ENCODE peak calls at places on chromosome 10, in ten cellular contexts. H is stomach, P is lower lobe of right lung, A is tibial artery, Q is GM12878, V is gastrocnemius medialis, R is left ventricle myocardium inferior, X is tibial nerve, T is K562, L is right lobe of liver. B is an unnamed sample. For H3K9me3, the result is how much of the 10 kb centered on the place peaks cover.

GRCh38 chr10:97138174-97138573 is 47.6 kb downstream of the SLIT1 start:
- DNase-seq in H (no peak), P (no peak), A (peak), Q (no peak), V (no peak), R (no peak), X (no peak), T (peak), L (peak), B (no peak)

GRCh38 chr10:32888161-32888927 is 69.7 kb downstream of the ITGB1 start:
- DNase-seq in H (no peak), P (no peak), A (no peak), Q (no peak), V (no peak), R (no peak), X (no peak), T (no peak), L (no peak), B (no peak)

GRCh38 chr10:125152646-125153368 is 7.6 kb downstream of the CTBP2 start:
- DNase-seq in H (peak), P (peak), A (peak), Q (no peak), V (no peak), R (peak), X (no peak), T (no peak), L (no peak), B (no peak)

GRCh38 chr10:98289802-98290209 is 21.8 kb upstream of the LOXL4 start:
- DNase-seq in H (no peak), P (no peak), A (no peak), Q (no peak), V (no peak), R (no peak), X (no peak), T (no peak), L (no peak), B (no peak)

GRCh38 chr10:90872648-90873020 is 860 bp downstream of the RPP30 start:
- DNase-seq in H (no peak), P (no peak), A (no peak), Q (no peak), V (no peak), R (no peak), X (no peak), T (peak), L (no peak), B (no peak)

GRCh38 chr10:12350167-12350872 is 973 bp downstream of the CAMK1D start:
- DNase-seq in H (no peak), P (peak), A (peak), Q (no peak), V (no peak), R (peak), X (no peak), T (no peak), L (peak), B (no peak)

GRCh38 chr10:93926613-93927012 is 32.8 kb downstream of the SLC35G1 start:
- DNase-seq in H (no peak), P (no peak), A (no peak), Q (no peak), V (no peak), R (no peak), X (no peak), T (no peak), L (no peak), B (no peak)

GRCh38 chr10:89458289-89458688 is 43.9 kb downstream of the IFIT5 start:
- DNase-seq in H (no peak), P (no peak), A (no peak), Q (no peak), V (no peak), R (no peak), X (no peak), T (no peak), L (no peak), B (no peak)

GRCh38 chr10:87845624-87846377 is 17.5 kb downstream of the KLLN start:
- DNase-seq in H (no peak), P (no peak), A (no peak), Q (no peak), V (no peak), R (no peak), X (no peak), T (no peak), L (no peak), B (no peak)

GRCh38 chr10:6009159-6009558 is 31.8 kb upstream of the IL15RA start:
- DNase-seq in H (no peak), P (no peak), A (no peak), Q (no peak), V (no peak), R (no peak), X (no peak), T (no peak), L (no peak), B (no peak)

GRCh38 chr10:130179640-130180039 is 43.4 kb downstream of the GLRX3 start:
- DNase-seq in H (no peak), P (no peak), A (no peak), Q (no peak), V (no peak), R (no peak), X (no peak), T (peak), L (no peak), B (no peak)

GRCh38 chr10:122307669-122308486 is 36.8 kb downstream of the BTBD16 start:
- DNase-seq in H (no peak), P (no peak), A (peak), Q (peak), V (peak), R (peak), X (peak), T (peak), L (peak), B (peak)

GRCh38 chr10:80158598-80159127 is 26.1 kb downstream of the PLAC9 start:
- DNase-seq in H (peak), P (peak), A (peak), Q (no peak), V (peak), R (peak), X (peak), T (peak), L (peak), B (peak)

GRCh38 chr10:69472142-69472541 is 20.9 kb downstream of the TSPAN15 start:
- DNase-seq in H (no peak), P (no peak), A (no peak), Q (no peak), V (no peak), R (no peak), X (no peak), T (no peak), L (no peak), B (no peak)

GRCh38 chr10:71346731-71347130 is 27.7 kb downstream of the SLC29A3 start:
- DNase-seq in H (no peak), P (no peak), A (no peak), Q (no peak), V (no peak), R (no peak), X (no peak), T (no peak), L (no peak), B (no peak)

GRCh38 chr10:71856619-71857018 is 5.6 kb upstream of the PSAP start:
- DNase-seq in H (no peak), P (no peak), A (no peak), Q (no peak), V (no peak), R (no peak), X (no peak), T (no peak), L (no peak), B (no peak)

GRCh38 chr10:70558871-70559810 is 43.4 kb downstream of the PRF1 start:
- DNase-seq in H (peak), P (peak), A (peak), Q (no peak), V (no peak), R (peak), X (no peak), T (peak), L (peak), B (peak)

GRCh38 chr10:115921795-115922194 is 351.2 kb downstream of the GFRA1 start:
- DNase-seq in H (no peak), P (no peak), A (no peak), Q (no peak), V (no peak), R (no peak), X (no peak), T (no peak), L (no peak), B (no peak)

GRCh38 chr10:70267161-70267933 is 16.5 kb downstream of the NPFFR1 start:
- DNase-seq in H (no peak), P (no peak), A (no peak), Q (no peak), V (no peak), R (no peak), X (no peak), T (peak), L (no peak), B (no peak)

GRCh38 chr10:11586170-11586569 is 25.3 kb downstream of the USP6NL start:
- DNase-seq in H (no peak), P (no peak), A (no peak), Q (no peak), V (no peak), R (no peak), X (no peak), T (no peak), L (no peak), B (no peak)

GRCh38 chr10:33211123-33211878 is 123.2 kb downstream of the NRP1 start:
- DNase-seq in H (no peak), P (no peak), A (peak), Q (no peak), V (no peak), R (peak), X (peak), T (no peak), L (no peak), B (peak)

GRCh38 chr10:31345886-31346285 is 26.9 kb downstream of the ZEB1 start:
- DNase-seq in H (no peak), P (no peak), A (no peak), Q (no peak), V (no peak), R (no peak), X (no peak), T (no peak), L (no peak), B (no peak)

GRCh38 chr10:15118615-15119014 is 21.5 kb downstream of the RPP38 start:
- DNase-seq in H (no peak), P (no peak), A (no peak), Q (peak), V (no peak), R (no peak), X (no peak), T (no peak), L (no peak), B (no peak)

GRCh38 chr10:103333934-103334520 is 16.9 kb downstream of the PCGF6 start:
- DNase-seq in H (no peak), P (no peak), A (no peak), Q (no peak), V (no peak), R (no peak), X (no peak), T (no peak), L (no peak), B (no peak)

GRCh38 chr10:55668326-55668922 is 692.6 kb downstream of the ZWINT start:
- DNase-seq in H (no peak), P (no peak), A (no peak), Q (no peak), V (no peak), R (no peak), X (no peak), T (peak), L (no peak), B (no peak)

DNA sequence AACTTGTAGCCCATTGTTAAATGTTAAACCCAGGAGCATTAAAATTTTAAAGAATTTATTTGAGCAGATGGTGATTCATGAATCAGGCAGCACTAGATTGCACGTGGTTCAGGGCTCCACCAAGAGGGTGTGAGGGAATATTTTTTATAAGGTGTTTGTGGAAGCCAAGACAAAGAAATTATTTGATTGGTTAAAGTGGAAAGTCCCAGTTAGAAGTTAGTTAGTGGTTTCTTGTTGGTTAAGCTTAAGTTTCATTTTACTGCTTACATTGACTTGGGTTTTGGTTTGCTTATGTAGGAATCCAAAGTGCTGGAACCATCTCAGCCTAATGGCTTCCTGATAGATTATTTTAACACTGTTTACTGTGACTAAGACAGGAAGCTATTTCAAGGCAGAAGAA is 906.2 kb downstream of the LRMDA start:
- DNase-seq in H (no peak), P (no peak), A (no peak), Q (peak), V (no peak), R (no peak), X (no peak), T (no peak), L (no peak), B (no peak)
- H3K27ac ChIP-seq in H (no peak), P (no peak), A (no peak), Q (no peak), V (peak), R (peak), X (no peak), T (no peak), L (no peak), B (no peak)

DNA sequence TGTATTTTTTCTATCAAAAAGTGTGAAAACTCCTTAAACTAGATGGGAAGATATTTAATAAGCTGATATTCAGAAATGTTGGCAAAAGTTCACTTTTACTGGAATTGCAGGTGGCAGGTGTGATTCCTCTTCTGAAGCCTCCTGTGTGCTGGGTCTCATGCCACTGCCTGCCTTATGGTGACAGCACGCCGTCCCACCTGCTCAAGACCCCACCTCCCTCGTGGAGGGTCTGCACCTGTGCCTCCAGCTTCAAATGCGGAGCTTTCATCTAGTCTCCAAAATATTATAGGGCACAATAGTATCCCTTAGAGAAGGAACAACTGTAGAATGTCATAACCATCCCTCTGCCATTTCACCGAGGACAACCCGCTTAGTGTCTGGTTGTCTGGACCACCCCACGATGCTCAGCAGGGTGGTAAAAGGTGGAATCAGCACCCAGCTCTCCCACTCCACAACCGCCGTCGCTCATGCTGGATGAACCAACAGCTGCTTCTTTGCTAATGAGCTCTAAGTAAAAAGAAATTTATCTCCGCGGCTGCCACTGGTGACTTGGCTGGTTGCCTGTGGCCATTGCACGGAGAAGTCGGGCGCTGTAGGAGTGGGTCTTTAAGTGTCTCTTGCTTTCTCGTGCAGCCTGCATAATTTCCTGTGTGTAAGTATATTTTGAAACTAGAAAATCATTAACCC is 119.3 kb upstream of the TCERG1L start:
- DNase-seq in H (no peak), P (no peak), A (no peak), Q (no peak), V (no peak), R (no peak), X (no peak), T (no peak), L (no peak), B (no peak)
- H3K9me3 ChIP-seq in H (under half), P (under half), A (under half), Q (under half), V (under half), R (under half), X (under half), T (under half), L (under half), B (under half)

DNA sequence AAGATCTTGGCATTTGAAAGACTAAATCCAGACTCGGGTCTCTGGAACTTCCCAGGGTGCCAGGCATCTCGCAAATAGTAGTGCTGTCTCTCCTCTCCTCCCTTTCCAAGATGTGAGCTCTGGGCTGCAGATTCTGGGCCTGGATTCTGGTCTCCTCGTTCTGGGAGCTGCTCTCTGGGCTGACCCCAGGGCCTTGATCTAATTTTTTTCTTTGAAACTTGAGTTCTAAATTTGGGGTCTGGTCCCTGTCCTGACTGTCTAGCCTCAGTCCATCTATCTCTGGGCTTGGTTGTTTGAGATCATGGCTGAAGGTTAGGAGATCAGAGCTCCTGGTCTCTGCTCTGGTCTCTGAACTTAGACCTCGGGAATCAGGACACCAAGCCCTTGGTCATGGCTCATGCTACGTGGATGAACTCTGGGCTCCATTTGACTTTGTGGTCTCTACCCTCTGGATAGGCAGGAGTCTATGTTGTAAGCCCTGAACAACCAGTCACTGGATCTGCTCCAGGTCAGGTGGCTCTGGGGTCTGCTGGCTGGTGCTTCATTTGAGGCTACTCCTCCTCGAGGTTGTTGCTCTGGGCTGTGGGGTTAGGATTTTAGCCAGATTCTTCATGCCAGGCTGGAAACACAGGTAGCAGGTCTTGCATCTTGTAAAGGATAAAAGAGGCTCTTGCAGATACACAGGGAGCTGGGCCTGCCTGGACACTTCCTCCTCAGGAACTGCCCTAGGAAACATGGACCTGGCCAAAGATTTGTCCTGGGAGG is 8.0 kb upstream of the MBL2 start:
- DNase-seq in H (no peak), P (no peak), A (no peak), Q (no peak), V (no peak), R (no peak), X (no peak), T (no peak), L (no peak), B (no peak)
- TF ChIP-seq CTCF in H (no peak), P (no peak), A (no peak), Q (no peak), V (no peak), R (no peak), X (no peak), T (no peak), L (no peak), B (no peak)

GRCh38 chr10:59711871-59712491 is 2.3 kb upstream of the SLC16A9 start:
- DNase-seq in H (no peak), P (no peak), A (no peak), Q (no peak), V (no peak), R (no peak), X (no peak), T (no peak), L (no peak), B (no peak)

GRCh38 chr10:59706851-59707797 is 2.5 kb downstream of the SLC16A9 start:
- DNase-seq in H (no peak), P (no peak), A (no peak), Q (no peak), V (no peak), R (no peak), X (no peak), T (no peak), L (no peak), B (no peak)

GRCh38 chr10:59709472-59710125 is at the start of gene SLC16A9:
- DNase-seq in H (peak), P (peak), A (peak), Q (peak), V (peak), R (peak), X (no peak), T (peak), L (peak), B (no peak)

GRCh38 chr10:59704644-59705043 is 5.0 kb downstream of the SLC16A9 start:
- DNase-seq in H (no peak), P (no peak), A (no peak), Q (no peak), V (no peak), R (no peak), X (no peak), T (no peak), L (no peak), B (no peak)

DNA sequence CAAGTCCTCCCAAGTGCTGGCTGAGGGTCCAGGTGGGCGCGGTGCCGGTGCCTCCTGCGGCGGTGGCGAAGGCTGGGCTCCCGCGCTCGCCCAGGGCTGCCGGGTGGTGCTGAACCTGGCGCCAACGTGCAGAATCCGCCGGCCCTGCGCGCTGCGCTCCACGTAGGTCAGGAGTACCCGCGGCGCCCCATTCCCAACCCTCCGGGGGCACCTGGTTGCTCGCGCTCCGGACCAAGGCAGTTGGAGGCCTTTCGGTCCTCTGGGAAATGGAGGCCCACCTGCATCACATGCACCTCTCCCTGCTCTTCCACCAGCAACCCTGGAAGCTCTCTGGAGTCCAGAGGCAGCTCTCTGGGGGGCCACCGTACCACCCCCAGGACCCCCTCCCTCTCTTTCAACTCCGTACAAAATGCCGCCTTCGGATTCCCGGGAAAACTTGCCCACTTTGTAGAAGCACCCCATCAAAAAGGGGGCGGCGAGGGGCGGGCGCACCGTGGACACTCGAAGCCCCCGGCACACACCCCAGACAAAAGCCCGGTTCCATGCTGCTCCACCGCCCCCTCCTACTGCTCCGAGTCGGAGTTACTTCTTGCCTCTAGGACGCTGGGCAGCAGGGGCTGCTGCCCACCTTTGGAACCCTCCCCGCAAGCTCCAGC is 706 bp downstream of the SLC16A9 start:
- DNase-seq in H (no peak), P (peak), A (peak), Q (no peak), V (peak), R (peak), X (no peak), T (peak), L (peak), B (no peak)
- H3K27ac ChIP-seq in H (peak), P (no peak), A (peak), Q (no peak), V (peak), R (peak), X (peak), T (peak), L (no peak), B (peak)

DNA sequence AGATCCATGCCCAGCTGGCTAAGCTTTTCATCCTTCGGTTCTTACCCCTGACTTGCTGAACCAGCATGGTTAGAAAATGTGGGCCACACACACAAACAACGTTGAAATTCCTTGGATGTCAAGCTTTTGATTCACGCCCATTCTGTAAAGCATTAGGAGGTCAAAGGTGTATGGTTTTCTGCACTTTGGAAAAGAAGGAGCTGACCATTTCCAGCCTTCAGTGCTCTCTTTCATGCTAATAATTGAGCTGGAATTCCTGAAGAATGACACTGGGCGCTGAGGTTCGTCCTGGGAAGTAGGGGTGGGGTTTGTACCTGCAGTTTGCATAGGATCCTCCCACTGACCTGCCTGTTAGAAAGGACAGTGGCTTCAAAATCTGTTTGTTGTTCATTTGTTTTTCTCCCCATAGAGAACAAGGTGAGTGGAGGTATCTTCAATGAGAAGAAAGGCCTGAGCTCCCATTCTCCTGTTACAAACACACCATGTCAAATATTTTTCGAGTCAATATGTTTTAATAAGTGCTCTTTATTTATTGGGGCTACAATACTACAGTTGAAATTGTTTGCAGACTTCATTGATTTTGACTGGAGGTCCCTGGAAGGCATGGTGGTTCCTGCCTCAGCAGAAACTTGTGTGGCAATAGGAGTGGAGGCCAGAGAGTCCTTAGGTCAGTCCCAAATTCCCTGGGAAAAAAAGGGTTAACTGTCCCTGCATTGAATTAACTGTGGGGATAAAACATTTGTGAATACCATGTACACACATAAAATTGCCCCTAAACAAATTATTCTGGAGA is 22.9 kb downstream of the KLF6 start:
- DNase-seq in H (no peak), P (no peak), A (no peak), Q (no peak), V (no peak), R (no peak), X (no peak), T (no peak), L (no peak), B (no peak)
- H3K9me3 ChIP-seq in H (under half), P (under half), A (under half), Q (under half), V (under half), R (under half), X (under half), T (under half), L (under half), B (under half)

B was measured in right atrium auricular region.